ENCODE peak calls at places on chromosomes 4 and X, in eight cellular contexts. One of them, this sample, is unnamed.

GRCh38 chrX:72139538-72139937 is 7.8 kb upstream of the RTL5 start:
- DNase-seq in activated CD8-positive, alpha-beta memory T cell treated with anti-CD3 and anti-CD28 coated beads for 4 hours: no peak
- DNase-seq in NCI-H526: no peak
- DNase-seq in Jurkat, Clone E6-1: no peak
- DNase-seq in NB4: no peak
- DNase-seq in amygdala: no peak
- DNase-seq in AG09309: no peak
- DNase-seq in tibial artery: no peak
- DNase-seq in this sample: no peak

GRCh38 chr4:112321768-112322684 is 24.9 kb downstream of the ALPK1 start:
- DNase-seq in activated CD8-positive, alpha-beta memory T cell treated with anti-CD3 and anti-CD28 coated beads for 4 hours: peak
- DNase-seq in tibial artery: no peak
- DNase-seq in AG09309: no peak
- DNase-seq in NB4: peak
- DNase-seq in Jurkat, Clone E6-1: peak
- DNase-seq in NCI-H526: no peak
- DNase-seq in amygdala: no peak
- DNase-seq in this sample: no peak

GRCh38 chr4:47837582-47838294 is at the start of gene CORIN:
- DNase-seq in activated CD8-positive, alpha-beta memory T cell treated with anti-CD3 and anti-CD28 coated beads for 4 hours: no peak
- DNase-seq in AG09309: no peak
- DNase-seq in Jurkat, Clone E6-1: no peak
- DNase-seq in amygdala: no peak
- DNase-seq in NCI-H526: no peak
- DNase-seq in NB4: peak
- DNase-seq in tibial artery: peak
- DNase-seq in this sample: no peak

GRCh38 chr4:133969202-133969873 is 232.3 kb downstream of the PABPC4L start:
- DNase-seq in tibial artery: no peak
- DNase-seq in Jurkat, Clone E6-1: peak
- DNase-seq in NCI-H526: no peak
- DNase-seq in AG09309: no peak
- DNase-seq in amygdala: no peak
- DNase-seq in NB4: no peak
- DNase-seq in activated CD8-positive, alpha-beta memory T cell treated with anti-CD3 and anti-CD28 coated beads for 4 hours: no peak
- DNase-seq in this sample: no peak

GRCh38 chr4:136810626-136811025 is 721.7 kb downstream of the PCDH18 start:
- DNase-seq in amygdala: no peak
- DNase-seq in NB4: no peak
- DNase-seq in activated CD8-positive, alpha-beta memory T cell treated with anti-CD3 and anti-CD28 coated beads for 4 hours: no peak
- DNase-seq in tibial artery: no peak
- DNase-seq in Jurkat, Clone E6-1: no peak
- DNase-seq in NCI-H526: no peak
- DNase-seq in AG09309: no peak
- DNase-seq in this sample: peak

GRCh38 chr4:8238515-8239053 is 31.0 kb upstream of the HTRA3 start:
- DNase-seq in Jurkat, Clone E6-1: no peak
- DNase-seq in tibial artery: no peak
- DNase-seq in activated CD8-positive, alpha-beta memory T cell treated with anti-CD3 and anti-CD28 coated beads for 4 hours: no peak
- DNase-seq in NCI-H526: no peak
- DNase-seq in amygdala: no peak
- DNase-seq in NB4: no peak
- DNase-seq in AG09309: no peak
- DNase-seq in this sample: peak

GRCh38 chrX:4547218-4547836 is 833.9 kb upstream of the PRKX start:
- DNase-seq in AG09309: peak
- DNase-seq in activated CD8-positive, alpha-beta memory T cell treated with anti-CD3 and anti-CD28 coated beads for 4 hours: no peak
- DNase-seq in Jurkat, Clone E6-1: peak
- DNase-seq in tibial artery: no peak
- DNase-seq in NCI-H526: peak
- DNase-seq in NB4: peak
- DNase-seq in amygdala: peak
- DNase-seq in this sample: no peak

GRCh38 chr4:79686976-79687375 is 278.9 kb upstream of the GK2 start:
- DNase-seq in NCI-H526: no peak
- DNase-seq in amygdala: no peak
- DNase-seq in Jurkat, Clone E6-1: no peak
- DNase-seq in AG09309: no peak
- DNase-seq in NB4: no peak
- DNase-seq in tibial artery: no peak
- DNase-seq in activated CD8-positive, alpha-beta memory T cell treated with anti-CD3 and anti-CD28 coated beads for 4 hours: no peak
- DNase-seq in this sample: no peak

GRCh38 chr4:122562436-122562835 is 58.4 kb downstream of the IL21 start:
- DNase-seq in NCI-H526: no peak
- DNase-seq in activated CD8-positive, alpha-beta memory T cell treated with anti-CD3 and anti-CD28 coated beads for 4 hours: no peak
- DNase-seq in AG09309: no peak
- DNase-seq in tibial artery: no peak
- DNase-seq in amygdala: no peak
- DNase-seq in NB4: no peak
- DNase-seq in Jurkat, Clone E6-1: no peak
- DNase-seq in this sample: no peak

This sample was measured in kidney.